ENCODE peak calls at places on chromosomes 11 and 22, in seven cellular contexts. One of them, this sample, is unnamed.

GRCh38 chr11:46006418-46007070 is 84.1 kb downstream of the LARGE2 start:
- DNase-seq in upper lobe of left lung: no peak
- DNase-seq in IMR-90: peak
- DNase-seq in ovary: no peak
- DNase-seq in heart left ventricle: no peak
- DNase-seq in NB4: peak
- DNase-seq in stomach: no peak
- DNase-seq in this sample: peak

GRCh38 chr11:134466035-134466908 is 54.2 kb upstream of the B3GAT1 start:
- DNase-seq in upper lobe of left lung: no peak
- DNase-seq in IMR-90: no peak
- DNase-seq in ovary: no peak
- DNase-seq in heart left ventricle: no peak
- DNase-seq in NB4: peak
- DNase-seq in stomach: peak
- DNase-seq in this sample: no peak

GRCh38 chr11:133012803-133013202 is 519.5 kb downstream of the OPCML start:
- DNase-seq in upper lobe of left lung: no peak
- DNase-seq in IMR-90: no peak
- DNase-seq in ovary: no peak
- DNase-seq in heart left ventricle: no peak
- DNase-seq in NB4: no peak
- DNase-seq in stomach: no peak
- DNase-seq in this sample: no peak

GRCh38 chr11:64632237-64632636 is 41.2 kb downstream of the SLC22A12 start:
- DNase-seq in upper lobe of left lung: no peak
- DNase-seq in IMR-90: no peak
- DNase-seq in ovary: no peak
- DNase-seq in heart left ventricle: no peak
- DNase-seq in NB4: no peak
- DNase-seq in stomach: no peak
- DNase-seq in this sample: no peak

GRCh38 chr11:87425391-87425790 is 387.7 kb downstream of the TMEM135 start:
- DNase-seq in upper lobe of left lung: no peak
- DNase-seq in IMR-90: peak
- DNase-seq in ovary: no peak
- DNase-seq in heart left ventricle: no peak
- DNase-seq in NB4: no peak
- DNase-seq in stomach: no peak
- DNase-seq in this sample: no peak

GRCh38 chr11:3154001-3154599 is 11.0 kb downstream of the OSBPL5 start:
- DNase-seq in upper lobe of left lung: peak
- DNase-seq in IMR-90: no peak
- DNase-seq in ovary: peak
- DNase-seq in heart left ventricle: peak
- DNase-seq in NB4: peak
- DNase-seq in stomach: no peak
- DNase-seq in this sample: no peak

GRCh38 chr22:47608421-47608820 is 846.0 kb downstream of the TBC1D22A start:
- DNase-seq in upper lobe of left lung: no peak
- DNase-seq in IMR-90: no peak
- DNase-seq in ovary: no peak
- DNase-seq in heart left ventricle: peak
- DNase-seq in NB4: no peak
- DNase-seq in stomach: no peak
- DNase-seq in this sample: no peak

GRCh38 chr11:69293087-69293486 is 868 bp upstream of the MYEOV start:
- DNase-seq in upper lobe of left lung: peak
- DNase-seq in IMR-90: no peak
- DNase-seq in ovary: no peak
- DNase-seq in heart left ventricle: no peak
- DNase-seq in NB4: no peak
- DNase-seq in stomach: no peak
- DNase-seq in this sample: no peak

GRCh38 chr11:8261921-8262551 is 1.6 kb downstream of the LMO1 start:
- DNase-seq in upper lobe of left lung: no peak
- DNase-seq in IMR-90: no peak
- DNase-seq in ovary: no peak
- DNase-seq in heart left ventricle: no peak
- DNase-seq in NB4: no peak
- DNase-seq in stomach: peak
- DNase-seq in this sample: no peak

GRCh38 chr11:1574256-1575242 is 2.5 kb upstream of the DUSP8 start:
- DNase-seq in upper lobe of left lung: peak
- DNase-seq in IMR-90: peak
- DNase-seq in ovary: peak
- DNase-seq in heart left ventricle: peak
- DNase-seq in NB4: peak
- DNase-seq in stomach: peak
- DNase-seq in this sample: peak

GRCh38 chr11:32312206-32312817 is 123.0 kb downstream of the WT1 start:
- DNase-seq in upper lobe of left lung: no peak
- DNase-seq in IMR-90: peak
- DNase-seq in ovary: no peak
- DNase-seq in heart left ventricle: no peak
- DNase-seq in NB4: no peak
- DNase-seq in stomach: no peak
- DNase-seq in this sample: no peak

GRCh38 chr11:575324-575995 is 810 bp upstream of the PHRF1 start:
- DNase-seq in upper lobe of left lung: no peak
- DNase-seq in IMR-90: no peak
- DNase-seq in ovary: no peak
- DNase-seq in heart left ventricle: no peak
- DNase-seq in NB4: no peak
- DNase-seq in stomach: no peak
- DNase-seq in this sample: no peak

GRCh38 chr22:31945971-31946680 is 1.8 kb downstream of the YWHAH start:
- DNase-seq in upper lobe of left lung: no peak
- DNase-seq in IMR-90: peak
- DNase-seq in ovary: no peak
- DNase-seq in heart left ventricle: no peak
- DNase-seq in NB4: peak
- DNase-seq in stomach: no peak
- DNase-seq in this sample: no peak
- H3K4me3 ChIP-seq in upper lobe of left lung: peak
- H3K4me3 ChIP-seq in IMR-90: peak
- H3K4me3 ChIP-seq in ovary: peak
- H3K4me3 ChIP-seq in heart left ventricle: peak
- H3K4me3 ChIP-seq in NB4: peak
- H3K4me3 ChIP-seq in stomach: peak
- H3K4me3 ChIP-seq in this sample: peak

GRCh38 chr22:50342651-50343540 is at the start of gene PPP6R2:
- DNase-seq in upper lobe of left lung: peak
- DNase-seq in IMR-90: peak
- DNase-seq in ovary: peak
- DNase-seq in heart left ventricle: peak
- DNase-seq in NB4: peak
- DNase-seq in stomach: peak
- DNase-seq in this sample: peak
- TF ChIP-seq POLR2A in upper lobe of left lung: no peak
- TF ChIP-seq POLR2A in IMR-90: peak
- TF ChIP-seq POLR2A in ovary: peak
- TF ChIP-seq POLR2A in heart left ventricle: peak
- TF ChIP-seq POLR2A in NB4: peak
- TF ChIP-seq POLR2A in stomach: no peak
- TF ChIP-seq POLR2A in this sample: peak

DNA sequence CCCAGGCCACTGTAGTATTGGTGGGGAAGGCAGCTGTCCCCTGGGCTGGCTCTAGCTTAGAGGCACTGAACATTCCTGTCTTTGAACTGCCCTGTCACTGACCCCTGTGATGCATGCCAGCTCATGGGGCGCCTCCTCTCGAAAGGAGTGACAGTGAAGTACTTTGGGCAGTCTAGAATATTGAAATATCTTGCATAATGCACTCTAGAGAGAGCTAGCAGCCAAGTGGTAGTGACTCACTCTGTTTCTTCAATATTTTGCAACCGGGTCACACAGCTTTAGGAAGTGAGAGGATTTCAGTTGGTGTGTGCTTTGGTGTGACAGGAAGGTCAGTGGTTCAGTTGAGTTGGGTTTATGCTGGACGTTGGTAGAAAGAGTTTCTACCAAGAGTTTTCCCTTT is 35.5 kb upstream of the ST14 start:
- DNase-seq in upper lobe of left lung: no peak
- DNase-seq in IMR-90: peak
- DNase-seq in ovary: no peak
- DNase-seq in heart left ventricle: peak
- DNase-seq in NB4: peak
- DNase-seq in stomach: peak
- DNase-seq in this sample: no peak
- H3K4me3 ChIP-seq in upper lobe of left lung: no peak
- H3K4me3 ChIP-seq in IMR-90: no peak
- H3K4me3 ChIP-seq in ovary: no peak
- H3K4me3 ChIP-seq in heart left ventricle: no peak
- H3K4me3 ChIP-seq in NB4: peak
- H3K4me3 ChIP-seq in stomach: no peak
- H3K4me3 ChIP-seq in this sample: no peak

DNA sequence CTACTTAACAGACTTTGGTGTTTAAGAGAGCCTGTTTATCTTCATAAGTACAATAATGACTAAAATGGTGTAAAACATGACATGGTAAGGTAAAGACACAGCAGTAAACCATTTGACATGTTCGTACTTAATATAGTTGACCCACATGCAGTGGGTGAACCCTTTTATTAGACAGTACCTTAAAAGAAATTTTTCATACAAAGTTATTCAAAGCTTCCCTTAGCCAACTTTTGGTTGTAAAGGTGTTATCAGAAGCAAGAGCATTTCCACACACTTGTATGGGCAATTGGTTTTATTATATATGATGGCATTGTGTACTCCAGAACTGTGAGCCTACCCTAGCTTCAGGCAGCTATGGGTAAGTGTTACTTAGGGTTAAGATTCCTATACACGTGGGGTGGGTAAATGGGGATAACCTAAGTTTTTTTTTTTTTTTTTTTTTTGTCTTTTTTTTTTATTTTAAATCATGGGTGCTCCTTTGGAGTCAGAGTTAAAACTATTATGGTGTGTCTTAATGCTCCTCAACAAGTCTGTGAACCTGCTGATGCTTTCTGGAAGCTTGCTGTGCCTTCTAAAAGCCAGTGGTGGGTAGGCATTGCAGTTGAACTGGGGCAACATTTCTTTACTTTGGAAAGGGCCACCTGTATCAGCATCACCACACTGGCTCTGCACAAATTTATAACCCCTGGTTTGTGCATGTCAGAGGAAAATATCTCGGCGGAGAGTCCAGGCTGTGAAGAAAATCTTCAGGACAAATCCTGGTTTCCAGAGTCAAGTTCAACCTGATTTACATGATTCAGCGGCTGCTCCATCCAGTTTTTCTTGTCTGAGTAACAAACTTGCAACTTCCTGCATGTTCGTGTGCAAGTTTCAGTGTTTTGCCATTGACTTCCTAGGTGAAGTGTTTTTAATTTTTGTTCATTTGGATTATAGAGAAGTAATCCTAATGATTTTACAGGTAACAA is 3.3 kb downstream of the PCF11 start:
- DNase-seq in upper lobe of left lung: no peak
- DNase-seq in IMR-90: peak
- DNase-seq in ovary: no peak
- DNase-seq in heart left ventricle: no peak
- DNase-seq in NB4: peak
- DNase-seq in stomach: peak
- DNase-seq in this sample: peak
- TF ChIP-seq POLR2A in upper lobe of left lung: no peak
- TF ChIP-seq POLR2A in IMR-90: peak
- TF ChIP-seq POLR2A in ovary: no peak
- TF ChIP-seq POLR2A in heart left ventricle: no peak
- TF ChIP-seq POLR2A in NB4: no peak
- TF ChIP-seq POLR2A in stomach: no peak
- TF ChIP-seq POLR2A in this sample: no peak

This sample was measured in prostate gland.